ENCODE peak calls at places on chromosomes 11 and 22, in ten cellular contexts. W, G, M, R, J, H, Z, K, O and L are unnamed samples.

GRCh38 chr11:34028407-34028804 is 23.1 kb upstream of the CAPRIN1 start:
- DNase-seq in K (no peak), R (peak; percentile 21), G (no peak), Z (no peak), H (peak; percentile 29), M (no peak), J (no peak), W (peak; percentile 33), O (no peak), L (peak; percentile 27)

GRCh38 chr11:74437441-74437840 is 29.9 kb downstream of the KCNE3 start:
- DNase-seq in M (no peak), O (no peak), J (no peak), Z (peak; percentile 27), W (no peak), G (no peak), K (no peak), R (no peak), H (no peak), L (no peak)

GRCh38 chr11:84714316-84714780 is 912.8 kb downstream of the DLG2 start:
- DNase-seq in O (peak; percentile 28), M (peak; percentile 50), H (peak; percentile 23), W (peak; percentile 29), K (peak; percentile 93), G (peak; percentile 85), J (peak; percentile 26), R (peak; percentile 39), Z (peak; percentile 20), L (no peak)

GRCh38 chr11:75760710-75761493 is 7.7 kb upstream of the DGAT2 start:
- DNase-seq in K (no peak), Z (peak; percentile 31), W (no peak), J (no peak), H (no peak), O (no peak), M (no peak), G (no peak), R (no peak), L (no peak)

GRCh38 chr11:14582835-14583234 is 60.8 kb upstream of the PDE3B start:
- DNase-seq in O (no peak), R (no peak), M (no peak), J (no peak), Z (no peak), H (no peak), G (no peak), K (no peak), W (peak; percentile 21), L (no peak)

GRCh38 chr11:117796456-117797428 is at the start of gene DSCAML1:
- DNase-seq in W (no peak), H (no peak), R (no peak), M (no peak), J (peak; percentile 87), O (no peak), G (peak; percentile 77), Z (no peak), K (peak; percentile 84), L (peak; percentile 71)

GRCh38 chr11:36452987-36453386 is 57.1 kb downstream of the TRAF6 start:
- DNase-seq in M (no peak), K (no peak), H (no peak), W (no peak), O (no peak), R (no peak), G (no peak), J (no peak), Z (no peak), L (no peak)

GRCh38 chr22:29030016-29030617 is 31.5 kb downstream of the C22orf31 start:
- DNase-seq in M (no peak), O (peak; percentile 7), K (peak; percentile 62), W (no peak), R (no peak), Z (peak; percentile 81), G (no peak), J (no peak), H (no peak), L (no peak)

GRCh38 chr22:44386386-44387035 is 73.8 kb upstream of the SHISAL1 start:
- DNase-seq in M (peak; percentile 15), G (no peak), R (no peak), H (no peak), J (no peak), K (peak; percentile 39), Z (no peak), O (no peak), W (no peak), L (no peak)

GRCh38 chr11:108122166-108122628 is 830 bp downstream of the ACAT1 start:
- DNase-seq in K (no peak), O (no peak), W (no peak), R (no peak), M (no peak), H (peak; percentile 54), Z (peak; percentile 16), G (no peak), J (peak; percentile 10), L (no peak)

GRCh38 chr11:70399681-70400112 is 1.4 kb downstream of the CTTN start:
- DNase-seq in K (peak; percentile 77), Z (peak; percentile 93), M (peak; percentile 78), R (peak; percentile 83), J (peak; percentile 65), G (peak; percentile 57), W (peak; percentile 77), O (peak; percentile 90), H (peak; percentile 89), L (peak; percentile 87)

DNA sequence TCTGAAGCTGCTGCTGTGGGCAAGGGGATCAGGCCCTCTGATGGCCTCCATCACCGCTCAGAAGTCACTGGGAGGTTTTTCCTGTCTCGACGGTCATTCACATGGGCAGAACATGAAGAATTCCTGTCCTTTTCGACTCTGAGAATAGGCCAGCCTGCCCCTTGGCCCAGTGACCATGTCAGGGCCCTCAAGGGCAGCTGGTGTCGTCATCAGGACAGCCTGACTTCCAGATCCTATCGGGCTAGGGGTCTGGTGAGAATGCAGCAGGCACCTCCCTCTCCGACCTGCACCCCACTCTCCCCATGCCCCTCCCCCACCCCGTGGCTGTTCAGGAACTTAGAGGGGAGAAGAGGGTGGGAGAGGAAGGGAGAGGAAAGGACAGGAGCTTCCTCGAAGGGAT is 3.6 kb downstream of the TP53I11 start:
- DNase-seq in W (no peak), G (no peak), K (no peak), H (no peak), M (no peak), O (peak; percentile 55), Z (no peak), J (no peak), R (no peak), L (no peak)
- H3K4me3 ChIP-seq in W (peak overlapping the region; percentile 9), G (no peak overlapping the region), K (no peak overlapping the region), H (no peak overlapping the region), M (no peak overlapping the region), O (no peak overlapping the region), Z (no peak overlapping the region), J (no peak overlapping the region), R (no peak overlapping the region), L (no peak overlapping the region)

GRCh38 chr22:37260939-37261338 is 16.9 kb upstream of the RAC2 start:
- DNase-seq in G (peak; percentile 78), K (peak; percentile 88), O (peak; percentile 79), R (peak; percentile 57), H (no peak), Z (peak; percentile 14), J (peak; percentile 84), W (peak; percentile 55), M (peak; percentile 73), L (no peak)
- H3K27me3 ChIP-seq in G (peaks cover 2% of the 10 kb centered on the region), K (peaks cover 15% of the 10 kb centered on the region), O (no peaks in the 10 kb centered on the region), R (peaks cover 26% of the 10 kb centered on the region), H (peaks cover 50% of the 10 kb centered on the region), Z (no peaks in the 10 kb centered on the region), J (no peaks in the 10 kb centered on the region), W (peaks cover 99% of the 10 kb centered on the region), M (peaks cover 40% of the 10 kb centered on the region), L (peaks cover 46% of the 10 kb centered on the region)

GRCh38 chr22:31244044-31244942 is 32.2 kb downstream of the LIMK2 start:
- DNase-seq in K (peak; percentile 92), W (no peak), G (no peak), R (no peak), M (no peak), J (peak; percentile 31), H (peak; percentile 81), Z (peak; percentile 97), O (peak; percentile 84), L (no peak)

GRCh38 chr22:31247726-31248125 is 35.6 kb downstream of the LIMK2 start:
- DNase-seq in R (no peak), Z (no peak), J (peak; percentile 75), W (no peak), G (no peak), M (no peak), K (no peak), H (no peak), O (no peak), L (no peak)

GRCh38 chr22:31246687-31247086 is 34.6 kb downstream of the LIMK2 start:
- DNase-seq in K (no peak), M (no peak), G (no peak), O (no peak), W (no peak), Z (no peak), R (no peak), J (no peak), H (no peak), L (no peak)

GRCh38 chr22:31243339-31244043 is 31.4 kb downstream of the LIMK2 start:
- DNase-seq in O (peak; percentile 49), K (no peak), J (no peak), H (peak; percentile 73), Z (peak; percentile 78), R (no peak), M (no peak), W (no peak), G (no peak), L (no peak)

DNA sequence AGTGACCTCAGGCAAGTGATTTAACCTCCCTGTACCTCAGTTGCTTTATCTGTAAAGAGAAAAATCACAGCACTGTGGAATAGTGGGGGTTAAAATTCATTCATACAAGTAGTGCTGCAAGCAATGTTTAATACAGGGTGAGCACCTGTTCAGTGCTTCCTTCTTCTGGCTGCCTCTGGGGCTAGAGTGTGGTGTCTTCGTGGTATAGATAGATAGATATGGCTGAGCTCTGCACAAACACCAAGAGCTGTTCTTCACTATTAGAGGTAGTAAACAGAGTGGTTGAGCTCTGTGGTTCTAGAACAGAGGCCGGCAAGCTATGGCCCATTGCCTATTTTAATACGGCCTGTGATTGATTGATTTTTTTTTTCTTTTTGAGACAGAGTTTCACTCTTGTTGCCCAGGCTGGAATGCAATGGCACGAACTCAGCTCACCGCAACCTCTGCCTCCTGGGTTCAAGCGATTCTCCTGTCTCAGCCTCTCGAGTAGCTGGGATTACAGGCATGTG is 32.9 kb downstream of the LIMK2 start:
- DNase-seq in O (no peak), W (no peak), K (no peak), H (no peak), R (no peak), G (no peak), Z (no peak), J (no peak), M (no peak), L (no peak)
- H3K27ac ChIP-seq in O (peak overlapping the region; percentile 99), W (no peak overlapping the region), K (peak overlapping the region; percentile 94), H (no peak overlapping the region), R (no peak overlapping the region), G (no peak overlapping the region), Z (peak overlapping the region; percentile 99), J (peak overlapping the region; percentile 99), M (no peak overlapping the region), L (no peak overlapping the region)

DNA sequence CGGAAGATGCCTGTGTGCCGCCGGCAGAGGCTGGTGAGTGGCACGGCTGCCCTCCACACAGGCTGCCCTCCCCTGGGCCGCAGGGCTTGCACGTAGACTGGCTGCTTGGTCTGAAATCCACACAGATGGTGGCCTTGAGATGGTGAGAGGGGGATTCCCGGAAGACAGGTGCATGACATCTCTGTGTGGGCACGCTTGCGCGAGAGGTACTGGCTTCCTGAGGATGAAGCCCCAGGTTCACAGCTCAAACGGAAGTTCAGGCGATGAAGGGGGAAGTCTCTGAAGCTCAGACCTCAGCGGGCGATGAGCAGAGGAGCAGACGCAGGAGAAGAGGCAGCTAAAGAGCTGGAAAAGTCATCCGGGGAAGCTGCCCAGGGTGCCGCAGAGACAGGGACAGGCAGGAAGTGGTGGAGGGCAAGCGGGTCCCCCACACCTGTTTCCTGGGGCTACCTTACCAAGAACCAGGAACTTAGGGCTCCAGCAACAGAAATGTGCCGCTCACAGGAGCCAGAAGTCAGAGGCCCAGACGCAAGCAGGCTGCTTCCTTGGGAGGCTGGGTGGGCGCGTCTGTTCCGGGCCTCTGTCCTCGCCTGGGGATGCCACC is 7.2 kb downstream of the CRELD2 start:
- DNase-seq in Z (no peak), O (no peak), K (no peak), W (no peak), G (no peak), R (no peak), H (no peak), J (no peak), M (no peak), L (no peak)
- H3K4me3 ChIP-seq in Z (no peak overlapping the region), O (no peak overlapping the region), K (no peak overlapping the region), W (no peak overlapping the region), G (no peak overlapping the region), R (no peak overlapping the region), H (no peak overlapping the region), J (no peak overlapping the region), M (no peak overlapping the region), L (no peak overlapping the region)